ENCODE peak calls at places on chromosomes 1 and 21, in seven cellular contexts. One of them, this sample, is unnamed.

GRCh38 chr1:237759371-237759770 is 131.4 kb downstream of the ZP4 start:
- DNase-seq in AG10803: no peak
- DNase-seq in Right ventricle myocardium superior: no peak
- DNase-seq in activated T-cell treated with anti-CD3 and anti-CD28 coated beads for 4 hours: no peak
- DNase-seq in stimulated activated naive B cell treated with anti-CD40 and anti-IgM and Interleukin-4, amounts not matched to agents 10 μg/mL and 1 μg/mL and 100 μg/mL, for 72 hours: no peak
- DNase-seq in C1 segment of cervical spinal cord: no peak
- DNase-seq in DMS53: no peak
- DNase-seq in this sample: no peak

GRCh38 chr1:181562395-181562794 is 79.1 kb downstream of the CACNA1E start:
- DNase-seq in AG10803: no peak
- DNase-seq in Right ventricle myocardium superior: no peak
- DNase-seq in activated T-cell treated with anti-CD3 and anti-CD28 coated beads for 4 hours: no peak
- DNase-seq in stimulated activated naive B cell treated with anti-CD40 and anti-IgM and Interleukin-4, amounts not matched to agents 10 μg/mL and 1 μg/mL and 100 μg/mL, for 72 hours: no peak
- DNase-seq in C1 segment of cervical spinal cord: no peak
- DNase-seq in DMS53: no peak
- DNase-seq in this sample: no peak

GRCh38 chr21:33325222-33326067 is 675 bp downstream of the IFNAR1 start:
- DNase-seq in AG10803: peak; percentile 79
- DNase-seq in Right ventricle myocardium superior: peak; percentile 87
- DNase-seq in activated T-cell treated with anti-CD3 and anti-CD28 coated beads for 4 hours: peak; percentile 58
- DNase-seq in stimulated activated naive B cell treated with anti-CD40 and anti-IgM and Interleukin-4, amounts not matched to agents 10 μg/mL and 1 μg/mL and 100 μg/mL, for 72 hours: peak; percentile 65
- DNase-seq in C1 segment of cervical spinal cord: no peak
- DNase-seq in DMS53: peak; percentile 76
- DNase-seq in this sample: peak; percentile 84

GRCh38 chr1:89605692-89606091 is 27.2 kb upstream of the LRRC8C start:
- DNase-seq in AG10803: peak; percentile 56
- DNase-seq in Right ventricle myocardium superior: no peak
- DNase-seq in activated T-cell treated with anti-CD3 and anti-CD28 coated beads for 4 hours: no peak
- DNase-seq in stimulated activated naive B cell treated with anti-CD40 and anti-IgM and Interleukin-4, amounts not matched to agents 10 μg/mL and 1 μg/mL and 100 μg/mL, for 72 hours: no peak
- DNase-seq in C1 segment of cervical spinal cord: no peak
- DNase-seq in DMS53: no peak
- DNase-seq in this sample: no peak

GRCh38 chr1:21342961-21343838 is 52.9 kb upstream of the ECE1 start:
- DNase-seq in AG10803: no peak
- DNase-seq in Right ventricle myocardium superior: no peak
- DNase-seq in activated T-cell treated with anti-CD3 and anti-CD28 coated beads for 4 hours: no peak
- DNase-seq in stimulated activated naive B cell treated with anti-CD40 and anti-IgM and Interleukin-4, amounts not matched to agents 10 μg/mL and 1 μg/mL and 100 μg/mL, for 72 hours: no peak
- DNase-seq in C1 segment of cervical spinal cord: no peak
- DNase-seq in DMS53: peak; percentile 38
- DNase-seq in this sample: no peak

GRCh38 chr1:235648954-235649721 is 446 bp downstream of the GNG4 start:
- DNase-seq in AG10803: peak; percentile 52
- DNase-seq in Right ventricle myocardium superior: peak; percentile 63
- DNase-seq in activated T-cell treated with anti-CD3 and anti-CD28 coated beads for 4 hours: peak; percentile 24
- DNase-seq in stimulated activated naive B cell treated with anti-CD40 and anti-IgM and Interleukin-4, amounts not matched to agents 10 μg/mL and 1 μg/mL and 100 μg/mL, for 72 hours: peak; percentile 23
- DNase-seq in C1 segment of cervical spinal cord: peak; percentile 13
- DNase-seq in DMS53: peak; percentile 78
- DNase-seq in this sample: peak; percentile 77

GRCh38 chr1:196366817-196367495 is 241.3 kb downstream of the KCNT2 start:
- DNase-seq in AG10803: no peak
- DNase-seq in Right ventricle myocardium superior: no peak
- DNase-seq in activated T-cell treated with anti-CD3 and anti-CD28 coated beads for 4 hours: no peak
- DNase-seq in stimulated activated naive B cell treated with anti-CD40 and anti-IgM and Interleukin-4, amounts not matched to agents 10 μg/mL and 1 μg/mL and 100 μg/mL, for 72 hours: no peak
- DNase-seq in C1 segment of cervical spinal cord: no peak
- DNase-seq in DMS53: no peak
- DNase-seq in this sample: no peak

GRCh38 chr1:168842916-168843315 is 113.9 kb upstream of the DPT start:
- DNase-seq in AG10803: no peak
- DNase-seq in Right ventricle myocardium superior: no peak
- DNase-seq in activated T-cell treated with anti-CD3 and anti-CD28 coated beads for 4 hours: no peak
- DNase-seq in stimulated activated naive B cell treated with anti-CD40 and anti-IgM and Interleukin-4, amounts not matched to agents 10 μg/mL and 1 μg/mL and 100 μg/mL, for 72 hours: no peak
- DNase-seq in C1 segment of cervical spinal cord: no peak
- DNase-seq in DMS53: peak; percentile 62
- DNase-seq in this sample: no peak

GRCh38 chr1:65605621-65606020 is 185.2 kb downstream of the LEPR start:
- DNase-seq in AG10803: peak; percentile 15
- DNase-seq in Right ventricle myocardium superior: no peak
- DNase-seq in activated T-cell treated with anti-CD3 and anti-CD28 coated beads for 4 hours: no peak
- DNase-seq in stimulated activated naive B cell treated with anti-CD40 and anti-IgM and Interleukin-4, amounts not matched to agents 10 μg/mL and 1 μg/mL and 100 μg/mL, for 72 hours: no peak
- DNase-seq in C1 segment of cervical spinal cord: no peak
- DNase-seq in DMS53: no peak
- DNase-seq in this sample: no peak

GRCh38 chr1:230735447-230735846 is 11.7 kb upstream of the CAPN9 start:
- DNase-seq in AG10803: no peak
- DNase-seq in Right ventricle myocardium superior: no peak
- DNase-seq in activated T-cell treated with anti-CD3 and anti-CD28 coated beads for 4 hours: no peak
- DNase-seq in stimulated activated naive B cell treated with anti-CD40 and anti-IgM and Interleukin-4, amounts not matched to agents 10 μg/mL and 1 μg/mL and 100 μg/mL, for 72 hours: no peak
- DNase-seq in C1 segment of cervical spinal cord: no peak
- DNase-seq in DMS53: peak; percentile 98
- DNase-seq in this sample: no peak

GRCh38 chr1:150558761-150559626 is 9.8 kb downstream of the ADAMTSL4 start:
- DNase-seq in AG10803: no peak
- DNase-seq in Right ventricle myocardium superior: peak; percentile 83
- DNase-seq in activated T-cell treated with anti-CD3 and anti-CD28 coated beads for 4 hours: no peak
- DNase-seq in stimulated activated naive B cell treated with anti-CD40 and anti-IgM and Interleukin-4, amounts not matched to agents 10 μg/mL and 1 μg/mL and 100 μg/mL, for 72 hours: no peak
- DNase-seq in C1 segment of cervical spinal cord: no peak
- DNase-seq in DMS53: no peak
- DNase-seq in this sample: no peak

GRCh38 chr1:224069138-224069537 is 44.8 kb upstream of the FBXO28 start:
- DNase-seq in AG10803: no peak
- DNase-seq in Right ventricle myocardium superior: no peak
- DNase-seq in activated T-cell treated with anti-CD3 and anti-CD28 coated beads for 4 hours: no peak
- DNase-seq in stimulated activated naive B cell treated with anti-CD40 and anti-IgM and Interleukin-4, amounts not matched to agents 10 μg/mL and 1 μg/mL and 100 μg/mL, for 72 hours: no peak
- DNase-seq in C1 segment of cervical spinal cord: no peak
- DNase-seq in DMS53: no peak
- DNase-seq in this sample: no peak

GRCh38 chr1:97209381-97209780 is 487.8 kb downstream of the PTBP2 start:
- DNase-seq in AG10803: no peak
- DNase-seq in Right ventricle myocardium superior: no peak
- DNase-seq in activated T-cell treated with anti-CD3 and anti-CD28 coated beads for 4 hours: no peak
- DNase-seq in stimulated activated naive B cell treated with anti-CD40 and anti-IgM and Interleukin-4, amounts not matched to agents 10 μg/mL and 1 μg/mL and 100 μg/mL, for 72 hours: no peak
- DNase-seq in C1 segment of cervical spinal cord: no peak
- DNase-seq in DMS53: peak; percentile 36
- DNase-seq in this sample: no peak

GRCh38 chr1:59705849-59706599 is 108.7 kb upstream of the HOOK1 start:
- DNase-seq in AG10803: peak; percentile 64
- DNase-seq in Right ventricle myocardium superior: no peak
- DNase-seq in activated T-cell treated with anti-CD3 and anti-CD28 coated beads for 4 hours: no peak
- DNase-seq in stimulated activated naive B cell treated with anti-CD40 and anti-IgM and Interleukin-4, amounts not matched to agents 10 μg/mL and 1 μg/mL and 100 μg/mL, for 72 hours: no peak
- DNase-seq in C1 segment of cervical spinal cord: no peak
- DNase-seq in DMS53: no peak
- DNase-seq in this sample: no peak

GRCh38 chr1:4061521-4062031 is 161.5 kb upstream of the C1orf174 start:
- DNase-seq in AG10803: no peak
- DNase-seq in Right ventricle myocardium superior: no peak
- DNase-seq in activated T-cell treated with anti-CD3 and anti-CD28 coated beads for 4 hours: no peak
- DNase-seq in stimulated activated naive B cell treated with anti-CD40 and anti-IgM and Interleukin-4, amounts not matched to agents 10 μg/mL and 1 μg/mL and 100 μg/mL, for 72 hours: no peak
- DNase-seq in C1 segment of cervical spinal cord: no peak
- DNase-seq in DMS53: no peak
- DNase-seq in this sample: no peak

GRCh38 chr1:1001057-1001630 is 1.2 kb upstream of the HES4 start:
- DNase-seq in AG10803: no peak
- DNase-seq in Right ventricle myocardium superior: no peak
- DNase-seq in activated T-cell treated with anti-CD3 and anti-CD28 coated beads for 4 hours: no peak
- DNase-seq in stimulated activated naive B cell treated with anti-CD40 and anti-IgM and Interleukin-4, amounts not matched to agents 10 μg/mL and 1 μg/mL and 100 μg/mL, for 72 hours: no peak
- DNase-seq in C1 segment of cervical spinal cord: no peak
- DNase-seq in DMS53: peak; percentile 59
- DNase-seq in this sample: no peak

GRCh38 chr1:108962681-108963051 is 618 bp downstream of the CLCC1 start:
- DNase-seq in AG10803: no peak
- DNase-seq in Right ventricle myocardium superior: peak; percentile 50
- DNase-seq in activated T-cell treated with anti-CD3 and anti-CD28 coated beads for 4 hours: no peak
- DNase-seq in stimulated activated naive B cell treated with anti-CD40 and anti-IgM and Interleukin-4, amounts not matched to agents 10 μg/mL and 1 μg/mL and 100 μg/mL, for 72 hours: no peak
- DNase-seq in C1 segment of cervical spinal cord: no peak
- DNase-seq in DMS53: peak; percentile 74
- DNase-seq in this sample: peak; percentile 68

GRCh38 chr1:211352985-211353515 is 26.4 kb downstream of the TRAF5 start:
- DNase-seq in AG10803: no peak
- DNase-seq in Right ventricle myocardium superior: no peak
- DNase-seq in activated T-cell treated with anti-CD3 and anti-CD28 coated beads for 4 hours: peak; percentile 44
- DNase-seq in stimulated activated naive B cell treated with anti-CD40 and anti-IgM and Interleukin-4, amounts not matched to agents 10 μg/mL and 1 μg/mL and 100 μg/mL, for 72 hours: peak; percentile 44
- DNase-seq in C1 segment of cervical spinal cord: no peak
- DNase-seq in DMS53: peak; percentile 86
- DNase-seq in this sample: peak; percentile 76

GRCh38 chr1:147598631-147599361 is 57.5 kb downstream of the BCL9 start:
- DNase-seq in AG10803: no peak
- DNase-seq in Right ventricle myocardium superior: peak; percentile 65
- DNase-seq in activated T-cell treated with anti-CD3 and anti-CD28 coated beads for 4 hours: peak; percentile 12
- DNase-seq in stimulated activated naive B cell treated with anti-CD40 and anti-IgM and Interleukin-4, amounts not matched to agents 10 μg/mL and 1 μg/mL and 100 μg/mL, for 72 hours: no peak
- DNase-seq in C1 segment of cervical spinal cord: no peak
- DNase-seq in DMS53: no peak
- DNase-seq in this sample: peak; percentile 73

GRCh38 chr1:241810769-241811402 is 37.1 kb upstream of the EXO1 start:
- DNase-seq in AG10803: no peak
- DNase-seq in Right ventricle myocardium superior: no peak
- DNase-seq in activated T-cell treated with anti-CD3 and anti-CD28 coated beads for 4 hours: no peak
- DNase-seq in stimulated activated naive B cell treated with anti-CD40 and anti-IgM and Interleukin-4, amounts not matched to agents 10 μg/mL and 1 μg/mL and 100 μg/mL, for 72 hours: no peak
- DNase-seq in C1 segment of cervical spinal cord: no peak
- DNase-seq in DMS53: no peak
- DNase-seq in this sample: no peak

GRCh38 chr1:230222678-230223077 is 155.6 kb downstream of the GALNT2 start:
- DNase-seq in AG10803: peak; percentile 20
- DNase-seq in Right ventricle myocardium superior: no peak
- DNase-seq in activated T-cell treated with anti-CD3 and anti-CD28 coated beads for 4 hours: no peak
- DNase-seq in stimulated activated naive B cell treated with anti-CD40 and anti-IgM and Interleukin-4, amounts not matched to agents 10 μg/mL and 1 μg/mL and 100 μg/mL, for 72 hours: no peak
- DNase-seq in C1 segment of cervical spinal cord: no peak
- DNase-seq in DMS53: no peak
- DNase-seq in this sample: no peak

GRCh38 chr1:47655521-47656300 is 217.9 kb downstream of the FOXD2 start:
- DNase-seq in AG10803: no peak
- DNase-seq in Right ventricle myocardium superior: no peak
- DNase-seq in activated T-cell treated with anti-CD3 and anti-CD28 coated beads for 4 hours: no peak
- DNase-seq in stimulated activated naive B cell treated with anti-CD40 and anti-IgM and Interleukin-4, amounts not matched to agents 10 μg/mL and 1 μg/mL and 100 μg/mL, for 72 hours: no peak
- DNase-seq in C1 segment of cervical spinal cord: no peak
- DNase-seq in DMS53: no peak
- DNase-seq in this sample: peak; percentile 29

GRCh38 chr1:239276051-239276450 is 110.3 kb upstream of the CHRM3 start:
- DNase-seq in AG10803: no peak
- DNase-seq in Right ventricle myocardium superior: no peak
- DNase-seq in activated T-cell treated with anti-CD3 and anti-CD28 coated beads for 4 hours: no peak
- DNase-seq in stimulated activated naive B cell treated with anti-CD40 and anti-IgM and Interleukin-4, amounts not matched to agents 10 μg/mL and 1 μg/mL and 100 μg/mL, for 72 hours: no peak
- DNase-seq in C1 segment of cervical spinal cord: no peak
- DNase-seq in DMS53: no peak
- DNase-seq in this sample: no peak

GRCh38 chr1:6750490-6750889 is 34.8 kb upstream of the CAMTA1 start:
- DNase-seq in AG10803: no peak
- DNase-seq in Right ventricle myocardium superior: no peak
- DNase-seq in activated T-cell treated with anti-CD3 and anti-CD28 coated beads for 4 hours: no peak
- DNase-seq in stimulated activated naive B cell treated with anti-CD40 and anti-IgM and Interleukin-4, amounts not matched to agents 10 μg/mL and 1 μg/mL and 100 μg/mL, for 72 hours: no peak
- DNase-seq in C1 segment of cervical spinal cord: no peak
- DNase-seq in DMS53: no peak
- DNase-seq in this sample: no peak

GRCh38 chr1:58551741-58552140 is 5.2 kb upstream of the OMA1 start:
- DNase-seq in AG10803: no peak
- DNase-seq in Right ventricle myocardium superior: no peak
- DNase-seq in activated T-cell treated with anti-CD3 and anti-CD28 coated beads for 4 hours: no peak
- DNase-seq in stimulated activated naive B cell treated with anti-CD40 and anti-IgM and Interleukin-4, amounts not matched to agents 10 μg/mL and 1 μg/mL and 100 μg/mL, for 72 hours: no peak
- DNase-seq in C1 segment of cervical spinal cord: no peak
- DNase-seq in DMS53: no peak
- DNase-seq in this sample: no peak

GRCh38 chr1:32742132-32742947 is 39.8 kb upstream of the SYNC start:
- DNase-seq in AG10803: no peak
- DNase-seq in Right ventricle myocardium superior: no peak
- DNase-seq in activated T-cell treated with anti-CD3 and anti-CD28 coated beads for 4 hours: no peak
- DNase-seq in stimulated activated naive B cell treated with anti-CD40 and anti-IgM and Interleukin-4, amounts not matched to agents 10 μg/mL and 1 μg/mL and 100 μg/mL, for 72 hours: no peak
- DNase-seq in C1 segment of cervical spinal cord: no peak
- DNase-seq in DMS53: peak; percentile 62
- DNase-seq in this sample: no peak

GRCh38 chr1:170705981-170706380 is 42.0 kb downstream of the PRRX1 start:
- DNase-seq in AG10803: no peak
- DNase-seq in Right ventricle myocardium superior: no peak
- DNase-seq in activated T-cell treated with anti-CD3 and anti-CD28 coated beads for 4 hours: no peak
- DNase-seq in stimulated activated naive B cell treated with anti-CD40 and anti-IgM and Interleukin-4, amounts not matched to agents 10 μg/mL and 1 μg/mL and 100 μg/mL, for 72 hours: no peak
- DNase-seq in C1 segment of cervical spinal cord: no peak
- DNase-seq in DMS53: no peak
- DNase-seq in this sample: no peak

GRCh38 chr1:207810173-207810572 is 58.3 kb downstream of the CD46 start:
- DNase-seq in AG10803: peak; percentile 97
- DNase-seq in Right ventricle myocardium superior: no peak
- DNase-seq in activated T-cell treated with anti-CD3 and anti-CD28 coated beads for 4 hours: no peak
- DNase-seq in stimulated activated naive B cell treated with anti-CD40 and anti-IgM and Interleukin-4, amounts not matched to agents 10 μg/mL and 1 μg/mL and 100 μg/mL, for 72 hours: no peak
- DNase-seq in C1 segment of cervical spinal cord: no peak
- DNase-seq in DMS53: no peak
- DNase-seq in this sample: no peak

GRCh38 chr1:217535601-217536377 is 95.1 kb downstream of the GPATCH2 start:
- DNase-seq in AG10803: peak; percentile 33
- DNase-seq in Right ventricle myocardium superior: no peak
- DNase-seq in activated T-cell treated with anti-CD3 and anti-CD28 coated beads for 4 hours: no peak
- DNase-seq in stimulated activated naive B cell treated with anti-CD40 and anti-IgM and Interleukin-4, amounts not matched to agents 10 μg/mL and 1 μg/mL and 100 μg/mL, for 72 hours: no peak
- DNase-seq in C1 segment of cervical spinal cord: no peak
- DNase-seq in DMS53: no peak
- DNase-seq in this sample: no peak

GRCh38 chr1:228270032-228270431 is 62.2 kb downstream of the OBSCN start:
- DNase-seq in AG10803: peak; percentile 11
- DNase-seq in Right ventricle myocardium superior: no peak
- DNase-seq in activated T-cell treated with anti-CD3 and anti-CD28 coated beads for 4 hours: no peak
- DNase-seq in stimulated activated naive B cell treated with anti-CD40 and anti-IgM and Interleukin-4, amounts not matched to agents 10 μg/mL and 1 μg/mL and 100 μg/mL, for 72 hours: no peak
- DNase-seq in C1 segment of cervical spinal cord: no peak
- DNase-seq in DMS53: no peak
- DNase-seq in this sample: no peak

GRCh38 chr1:66930823-66931174 is 6.0 kb downstream of the MIER1 start:
- DNase-seq in AG10803: no peak
- DNase-seq in Right ventricle myocardium superior: no peak
- DNase-seq in activated T-cell treated with anti-CD3 and anti-CD28 coated beads for 4 hours: no peak
- DNase-seq in stimulated activated naive B cell treated with anti-CD40 and anti-IgM and Interleukin-4, amounts not matched to agents 10 μg/mL and 1 μg/mL and 100 μg/mL, for 72 hours: no peak
- DNase-seq in C1 segment of cervical spinal cord: no peak
- DNase-seq in DMS53: no peak
- DNase-seq in this sample: no peak

GRCh38 chr1:211320980-211321379 is 5.7 kb upstream of the TRAF5 start:
- DNase-seq in AG10803: no peak
- DNase-seq in Right ventricle myocardium superior: no peak
- DNase-seq in activated T-cell treated with anti-CD3 and anti-CD28 coated beads for 4 hours: no peak
- DNase-seq in stimulated activated naive B cell treated with anti-CD40 and anti-IgM and Interleukin-4, amounts not matched to agents 10 μg/mL and 1 μg/mL and 100 μg/mL, for 72 hours: no peak
- DNase-seq in C1 segment of cervical spinal cord: no peak
- DNase-seq in DMS53: peak; percentile 30
- DNase-seq in this sample: no peak

GRCh38 chr1:33324677-33325417 is 3.9 kb upstream of the A3GALT2 start:
- DNase-seq in AG10803: no peak
- DNase-seq in Right ventricle myocardium superior: no peak
- DNase-seq in activated T-cell treated with anti-CD3 and anti-CD28 coated beads for 4 hours: no peak
- DNase-seq in stimulated activated naive B cell treated with anti-CD40 and anti-IgM and Interleukin-4, amounts not matched to agents 10 μg/mL and 1 μg/mL and 100 μg/mL, for 72 hours: no peak
- DNase-seq in C1 segment of cervical spinal cord: no peak
- DNase-seq in DMS53: no peak
- DNase-seq in this sample: no peak

GRCh38 chr1:166271151-166271538 is 104.3 kb upstream of the FAM78B start:
- DNase-seq in AG10803: no peak
- DNase-seq in Right ventricle myocardium superior: no peak
- DNase-seq in activated T-cell treated with anti-CD3 and anti-CD28 coated beads for 4 hours: no peak
- DNase-seq in stimulated activated naive B cell treated with anti-CD40 and anti-IgM and Interleukin-4, amounts not matched to agents 10 μg/mL and 1 μg/mL and 100 μg/mL, for 72 hours: no peak
- DNase-seq in C1 segment of cervical spinal cord: no peak
- DNase-seq in DMS53: no peak
- DNase-seq in this sample: no peak

GRCh38 chr1:227892930-227893695 is 54.6 kb downstream of the WNT9A start:
- DNase-seq in AG10803: no peak
- DNase-seq in Right ventricle myocardium superior: peak; percentile 19
- DNase-seq in activated T-cell treated with anti-CD3 and anti-CD28 coated beads for 4 hours: no peak
- DNase-seq in stimulated activated naive B cell treated with anti-CD40 and anti-IgM and Interleukin-4, amounts not matched to agents 10 μg/mL and 1 μg/mL and 100 μg/mL, for 72 hours: peak; percentile 0
- DNase-seq in C1 segment of cervical spinal cord: no peak
- DNase-seq in DMS53: no peak
- DNase-seq in this sample: peak; percentile 43